ENCODE peak calls at places on chromosomes 3 and 15, in seven cellular contexts. One of them, this sample, is unnamed.

GRCh38 chr15:57866149-57866736 is 159.7 kb downstream of the POLR2M start:
- DNase-seq in fibroblast of lung: peak
- DNase-seq in foreskin keratinocyte: no peak
- DNase-seq in heart left ventricle: peak
- DNase-seq in foreskin fibroblast: peak
- DNase-seq in Caco-2: peak
- DNase-seq in ovary: no peak
- DNase-seq in this sample: no peak

GRCh38 chr15:69064649-69065048 is 50.2 kb downstream of the NOX5 start:
- DNase-seq in fibroblast of lung: no peak
- DNase-seq in foreskin keratinocyte: no peak
- DNase-seq in heart left ventricle: no peak
- DNase-seq in foreskin fibroblast: no peak
- DNase-seq in Caco-2: no peak
- DNase-seq in ovary: no peak
- DNase-seq in this sample: no peak

GRCh38 chr15:28975766-28976179 is 90.0 kb downstream of the APBA2 start:
- DNase-seq in fibroblast of lung: peak
- DNase-seq in foreskin keratinocyte: peak
- DNase-seq in heart left ventricle: no peak
- DNase-seq in foreskin fibroblast: peak
- DNase-seq in Caco-2: peak
- DNase-seq in ovary: no peak
- DNase-seq in this sample: peak

GRCh38 chr3:37949866-37950265 is 40.7 kb upstream of the VILL start:
- DNase-seq in fibroblast of lung: peak
- DNase-seq in foreskin keratinocyte: no peak
- DNase-seq in heart left ventricle: no peak
- DNase-seq in foreskin fibroblast: no peak
- DNase-seq in Caco-2: no peak
- DNase-seq in ovary: no peak
- DNase-seq in this sample: no peak

GRCh38 chr3:139299261-139300132 is 44.3 kb upstream of the MRPS22 start:
- DNase-seq in fibroblast of lung: peak
- DNase-seq in foreskin keratinocyte: no peak
- DNase-seq in heart left ventricle: no peak
- DNase-seq in foreskin fibroblast: peak
- DNase-seq in Caco-2: peak
- DNase-seq in ovary: peak
- DNase-seq in this sample: no peak

GRCh38 chr15:52115598-52116427 is 3.2 kb upstream of the BCL2L10 start:
- DNase-seq in fibroblast of lung: no peak
- DNase-seq in foreskin keratinocyte: no peak
- DNase-seq in heart left ventricle: no peak
- DNase-seq in foreskin fibroblast: peak
- DNase-seq in Caco-2: no peak
- DNase-seq in ovary: no peak
- DNase-seq in this sample: no peak

GRCh38 chr3:123404391-123404790 is 44.5 kb downstream of the ADCY5 start:
- DNase-seq in fibroblast of lung: no peak
- DNase-seq in foreskin keratinocyte: no peak
- DNase-seq in heart left ventricle: peak
- DNase-seq in foreskin fibroblast: no peak
- DNase-seq in Caco-2: no peak
- DNase-seq in ovary: peak
- DNase-seq in this sample: no peak

GRCh38 chr3:50582083-50582482 is 12.8 kb downstream of the HEMK1 start:
- DNase-seq in fibroblast of lung: no peak
- DNase-seq in foreskin keratinocyte: no peak
- DNase-seq in heart left ventricle: no peak
- DNase-seq in foreskin fibroblast: no peak
- DNase-seq in Caco-2: no peak
- DNase-seq in ovary: no peak
- DNase-seq in this sample: no peak

GRCh38 chr15:36591534-36592411 is 12.3 kb downstream of the CDIN1 start:
- DNase-seq in fibroblast of lung: peak
- DNase-seq in foreskin keratinocyte: no peak
- DNase-seq in heart left ventricle: peak
- DNase-seq in foreskin fibroblast: no peak
- DNase-seq in Caco-2: no peak
- DNase-seq in ovary: no peak
- DNase-seq in this sample: no peak

GRCh38 chr3:56207913-56208312 is 260.4 kb downstream of the ERC2 start:
- DNase-seq in fibroblast of lung: no peak
- DNase-seq in foreskin keratinocyte: no peak
- DNase-seq in heart left ventricle: no peak
- DNase-seq in foreskin fibroblast: peak
- DNase-seq in Caco-2: no peak
- DNase-seq in ovary: no peak
- DNase-seq in this sample: no peak

GRCh38 chr3:172561894-172562664 is 38.8 kb upstream of the TNFSF10 start:
- DNase-seq in fibroblast of lung: no peak
- DNase-seq in foreskin keratinocyte: no peak
- DNase-seq in heart left ventricle: no peak
- DNase-seq in foreskin fibroblast: no peak
- DNase-seq in Caco-2: no peak
- DNase-seq in ovary: no peak
- DNase-seq in this sample: no peak

GRCh38 chr3:65350786-65351476 is 663.1 kb upstream of the ADAMTS9 start:
- DNase-seq in fibroblast of lung: no peak
- DNase-seq in foreskin keratinocyte: no peak
- DNase-seq in heart left ventricle: no peak
- DNase-seq in foreskin fibroblast: no peak
- DNase-seq in Caco-2: no peak
- DNase-seq in ovary: no peak
- DNase-seq in this sample: no peak

GRCh38 chr15:91268510-91268909 is 168.5 kb downstream of the SV2B start:
- DNase-seq in fibroblast of lung: no peak
- DNase-seq in foreskin keratinocyte: no peak
- DNase-seq in heart left ventricle: no peak
- DNase-seq in foreskin fibroblast: no peak
- DNase-seq in Caco-2: peak
- DNase-seq in ovary: no peak
- DNase-seq in this sample: no peak

GRCh38 chr3:157692468-157692867 is 189.3 kb upstream of the VEPH1 start:
- DNase-seq in fibroblast of lung: no peak
- DNase-seq in foreskin keratinocyte: no peak
- DNase-seq in heart left ventricle: no peak
- DNase-seq in foreskin fibroblast: no peak
- DNase-seq in Caco-2: no peak
- DNase-seq in ovary: no peak
- DNase-seq in this sample: no peak

GRCh38 chr3:129121792-129122696 is at the start of gene RAB43:
- DNase-seq in fibroblast of lung: peak
- DNase-seq in foreskin keratinocyte: peak
- DNase-seq in heart left ventricle: peak
- DNase-seq in foreskin fibroblast: peak
- DNase-seq in Caco-2: peak
- DNase-seq in ovary: peak
- DNase-seq in this sample: peak

GRCh38 chr3:10140996-10141546 is 507 bp upstream of the VHL start:
- DNase-seq in fibroblast of lung: no peak
- DNase-seq in foreskin keratinocyte: no peak
- DNase-seq in heart left ventricle: no peak
- DNase-seq in foreskin fibroblast: no peak
- DNase-seq in Caco-2: no peak
- DNase-seq in ovary: no peak
- DNase-seq in this sample: no peak

GRCh38 chr3:136516095-136516494 is 236.1 kb downstream of the STAG1 start:
- DNase-seq in fibroblast of lung: no peak
- DNase-seq in foreskin keratinocyte: no peak
- DNase-seq in heart left ventricle: no peak
- DNase-seq in foreskin fibroblast: no peak
- DNase-seq in Caco-2: no peak
- DNase-seq in ovary: no peak
- DNase-seq in this sample: no peak

GRCh38 chr15:71278989-71279756 is 163.9 kb downstream of the THSD4 start:
- DNase-seq in fibroblast of lung: peak
- DNase-seq in foreskin keratinocyte: peak
- DNase-seq in heart left ventricle: peak
- DNase-seq in foreskin fibroblast: peak
- DNase-seq in Caco-2: peak
- DNase-seq in ovary: no peak
- DNase-seq in this sample: no peak

GRCh38 chr15:98611808-98612207 is 36.5 kb upstream of the IGF1R start:
- DNase-seq in fibroblast of lung: no peak
- DNase-seq in foreskin keratinocyte: no peak
- DNase-seq in heart left ventricle: no peak
- DNase-seq in foreskin fibroblast: no peak
- DNase-seq in Caco-2: no peak
- DNase-seq in ovary: no peak
- DNase-seq in this sample: no peak

GRCh38 chr3:86990171-86990733 is 697 bp downstream of the VGLL3 start:
- DNase-seq in fibroblast of lung: peak
- DNase-seq in foreskin keratinocyte: no peak
- DNase-seq in heart left ventricle: no peak
- DNase-seq in foreskin fibroblast: no peak
- DNase-seq in Caco-2: peak
- DNase-seq in ovary: peak
- DNase-seq in this sample: no peak

GRCh38 chr3:59320080-59320479 is 270.3 kb upstream of the CFAP20DC start:
- DNase-seq in fibroblast of lung: no peak
- DNase-seq in foreskin keratinocyte: no peak
- DNase-seq in heart left ventricle: no peak
- DNase-seq in foreskin fibroblast: no peak
- DNase-seq in Caco-2: peak
- DNase-seq in ovary: no peak
- DNase-seq in this sample: no peak

GRCh38 chr3:182331356-182331755 is 461.9 kb upstream of the ATP11B start:
- DNase-seq in fibroblast of lung: no peak
- DNase-seq in foreskin keratinocyte: no peak
- DNase-seq in heart left ventricle: no peak
- DNase-seq in foreskin fibroblast: no peak
- DNase-seq in Caco-2: no peak
- DNase-seq in ovary: no peak
- DNase-seq in this sample: no peak

GRCh38 chr3:126474498-126475410 is 937 bp downstream of the ZXDC start:
- DNase-seq in fibroblast of lung: peak
- DNase-seq in foreskin keratinocyte: peak
- DNase-seq in heart left ventricle: peak
- DNase-seq in foreskin fibroblast: no peak
- DNase-seq in Caco-2: peak
- DNase-seq in ovary: peak
- DNase-seq in this sample: peak

GRCh38 chr15:45087513-45087912 is 26.5 kb downstream of the DUOX2 start:
- DNase-seq in fibroblast of lung: no peak
- DNase-seq in foreskin keratinocyte: no peak
- DNase-seq in heart left ventricle: no peak
- DNase-seq in foreskin fibroblast: no peak
- DNase-seq in Caco-2: no peak
- DNase-seq in ovary: no peak
- DNase-seq in this sample: no peak